ENCODE peak calls at places on chromosomes 12 and 14, in six cellular contexts. Y, T, U, R, A and O are unnamed samples.

GRCh38 chr12:76519538-76519937 is 40.0 kb downstream of the OSBPL8 start:
- DNase-seq in Y (peak), T (no peak), U (no peak), R (no peak), A (no peak), O (peak)

GRCh38 chr14:79373451-79373850 is 837.9 kb downstream of the DIO2 start:
- DNase-seq in Y (no peak), T (no peak), U (no peak), R (no peak), A (no peak), O (no peak)

GRCh38 chr14:61925043-61925442 is 162.8 kb downstream of the SNAPC1 start:
- DNase-seq in Y (peak), T (no peak), U (no peak), R (no peak), A (no peak), O (peak)

GRCh38 chr12:79690156-79690605 is 583 bp downstream of the PAWR start:
- DNase-seq in Y (peak), T (no peak), U (peak), R (no peak), A (no peak), O (no peak)

GRCh38 chr12:96233168-96233567 is 39.0 kb downstream of the ELK3 start:
- DNase-seq in Y (no peak), T (peak), U (no peak), R (no peak), A (no peak), O (no peak)

GRCh38 chr12:2960432-2960956 is 1.3 kb downstream of the TEAD4 start:
- DNase-seq in Y (peak), T (peak), U (no peak), R (no peak), A (no peak), O (peak)

GRCh38 chr12:92551853-92552397 is 150.9 kb upstream of the PLEKHG7 start:
- DNase-seq in Y (peak), T (peak), U (no peak), R (no peak), A (peak), O (peak)

GRCh38 chr12:116598341-116599284 is 39.4 kb downstream of the MAP1LC3B2 start:
- DNase-seq in Y (no peak), T (no peak), U (no peak), R (no peak), A (no peak), O (no peak)

GRCh38 chr12:53347905-53348304 is 11.8 kb upstream of the SP7 start:
- DNase-seq in Y (no peak), T (no peak), U (no peak), R (no peak), A (no peak), O (no peak)

GRCh38 chr14:30725763-30726162 is 103.6 kb downstream of the SCFD1 start:
- DNase-seq in Y (no peak), T (no peak), U (no peak), R (no peak), A (no peak), O (no peak)

GRCh38 chr12:55737581-55738112 is 5.3 kb upstream of the GDF11 start:
- DNase-seq in Y (no peak), T (no peak), U (no peak), R (no peak), A (no peak), O (no peak)

GRCh38 chr12:40158592-40159111 is 52.8 kb upstream of the SLC2A13 start:
- DNase-seq in Y (peak), T (peak), U (no peak), R (peak), A (no peak), O (peak)